ENCODE peak calls at places on chromosomes 12 and 14, in ten cellular contexts. One of them, this sample, is unnamed.

GRCh38 chr14:54747616-54748015 is 155.0 kb downstream of the GCH1 start:
- DNase-seq in ascending aorta: no peak
- DNase-seq in stomach: no peak
- DNase-seq in H1: no peak
- DNase-seq in CD4-positive, CD25-positive, alpha-beta regulatory T cell: no peak
- DNase-seq in RWPE1: no peak
- DNase-seq in CD8-positive, alpha-beta memory T cell: no peak
- DNase-seq in AG04450: no peak
- DNase-seq in fibroblast of lung: no peak
- DNase-seq in lower lobe of right lung: no peak
- DNase-seq in this sample: no peak

GRCh38 chr14:68937790-68938514 is 41.1 kb downstream of the ACTN1 start:
- DNase-seq in ascending aorta: peak; percentile 88
- DNase-seq in stomach: peak; percentile 76
- DNase-seq in H1: no peak
- DNase-seq in CD4-positive, CD25-positive, alpha-beta regulatory T cell: no peak
- DNase-seq in RWPE1: no peak
- DNase-seq in CD8-positive, alpha-beta memory T cell: no peak
- DNase-seq in AG04450: no peak
- DNase-seq in fibroblast of lung: peak; percentile 35
- DNase-seq in lower lobe of right lung: no peak
- DNase-seq in this sample: no peak

GRCh38 chr12:52646613-52647012 is 5.4 kb downstream of the KRT2 start:
- DNase-seq in ascending aorta: no peak
- DNase-seq in stomach: no peak
- DNase-seq in H1: peak; percentile 46
- DNase-seq in CD4-positive, CD25-positive, alpha-beta regulatory T cell: no peak
- DNase-seq in RWPE1: no peak
- DNase-seq in CD8-positive, alpha-beta memory T cell: no peak
- DNase-seq in AG04450: no peak
- DNase-seq in fibroblast of lung: no peak
- DNase-seq in lower lobe of right lung: no peak
- DNase-seq in this sample: no peak

GRCh38 chr14:67962215-67962644 is 142.7 kb downstream of the RAD51B start:
- DNase-seq in ascending aorta: no peak
- DNase-seq in stomach: no peak
- DNase-seq in H1: no peak
- DNase-seq in CD4-positive, CD25-positive, alpha-beta regulatory T cell: no peak
- DNase-seq in RWPE1: no peak
- DNase-seq in CD8-positive, alpha-beta memory T cell: no peak
- DNase-seq in AG04450: no peak
- DNase-seq in fibroblast of lung: no peak
- DNase-seq in lower lobe of right lung: no peak
- DNase-seq in this sample: no peak

GRCh38 chr14:63276492-63277342 is 42.0 kb downstream of the GPHB5 start:
- DNase-seq in ascending aorta: no peak
- DNase-seq in stomach: no peak
- DNase-seq in H1: no peak
- DNase-seq in CD4-positive, CD25-positive, alpha-beta regulatory T cell: no peak
- DNase-seq in RWPE1: peak; percentile 66
- DNase-seq in CD8-positive, alpha-beta memory T cell: no peak
- DNase-seq in AG04450: peak; percentile 21
- DNase-seq in fibroblast of lung: peak; percentile 73
- DNase-seq in lower lobe of right lung: no peak
- DNase-seq in this sample: no peak

GRCh38 chr12:105420659-105421240 is 90.3 kb downstream of the C12orf75 start:
- DNase-seq in ascending aorta: peak; percentile 84
- DNase-seq in stomach: peak; percentile 74
- DNase-seq in H1: peak; percentile 83
- DNase-seq in CD4-positive, CD25-positive, alpha-beta regulatory T cell: peak; percentile 24
- DNase-seq in RWPE1: peak; percentile 60
- DNase-seq in CD8-positive, alpha-beta memory T cell: peak; percentile 35
- DNase-seq in AG04450: peak; percentile 59
- DNase-seq in fibroblast of lung: peak; percentile 79
- DNase-seq in lower lobe of right lung: peak; percentile 58
- DNase-seq in this sample: peak; percentile 80

GRCh38 chr12:94973202-94973601 is 30.3 kb downstream of the NDUFA12 start:
- DNase-seq in ascending aorta: no peak
- DNase-seq in stomach: no peak
- DNase-seq in H1: no peak
- DNase-seq in CD4-positive, CD25-positive, alpha-beta regulatory T cell: no peak
- DNase-seq in RWPE1: no peak
- DNase-seq in CD8-positive, alpha-beta memory T cell: no peak
- DNase-seq in AG04450: peak; percentile 70
- DNase-seq in fibroblast of lung: peak; percentile 18
- DNase-seq in lower lobe of right lung: no peak
- DNase-seq in this sample: no peak

GRCh38 chr14:94886931-94887330 is 117.0 kb upstream of the GSC start:
- DNase-seq in ascending aorta: no peak
- DNase-seq in stomach: no peak
- DNase-seq in H1: no peak
- DNase-seq in CD4-positive, CD25-positive, alpha-beta regulatory T cell: no peak
- DNase-seq in RWPE1: no peak
- DNase-seq in CD8-positive, alpha-beta memory T cell: no peak
- DNase-seq in AG04450: no peak
- DNase-seq in fibroblast of lung: no peak
- DNase-seq in lower lobe of right lung: no peak
- DNase-seq in this sample: no peak

GRCh38 chr12:112182499-112182898 is 57.1 kb downstream of the TRAFD1 start:
- DNase-seq in ascending aorta: no peak
- DNase-seq in stomach: no peak
- DNase-seq in H1: no peak
- DNase-seq in CD4-positive, CD25-positive, alpha-beta regulatory T cell: no peak
- DNase-seq in RWPE1: no peak
- DNase-seq in CD8-positive, alpha-beta memory T cell: no peak
- DNase-seq in AG04450: no peak
- DNase-seq in fibroblast of lung: peak; percentile 92
- DNase-seq in lower lobe of right lung: no peak
- DNase-seq in this sample: no peak

GRCh38 chr12:105740970-105741725 is 397.6 kb downstream of the NUAK1 start:
- DNase-seq in ascending aorta: no peak
- DNase-seq in stomach: no peak
- DNase-seq in H1: no peak
- DNase-seq in CD4-positive, CD25-positive, alpha-beta regulatory T cell: no peak
- DNase-seq in RWPE1: no peak
- DNase-seq in CD8-positive, alpha-beta memory T cell: no peak
- DNase-seq in AG04450: no peak
- DNase-seq in fibroblast of lung: peak; percentile 28
- DNase-seq in lower lobe of right lung: no peak
- DNase-seq in this sample: peak; percentile 59

GRCh38 chr12:79567164-79567563 is 123.6 kb downstream of the PAWR start:
- DNase-seq in ascending aorta: no peak
- DNase-seq in stomach: no peak
- DNase-seq in H1: no peak
- DNase-seq in CD4-positive, CD25-positive, alpha-beta regulatory T cell: no peak
- DNase-seq in RWPE1: no peak
- DNase-seq in CD8-positive, alpha-beta memory T cell: no peak
- DNase-seq in AG04450: no peak
- DNase-seq in fibroblast of lung: no peak
- DNase-seq in lower lobe of right lung: no peak
- DNase-seq in this sample: no peak

GRCh38 chr14:98890556-98891340 is 381.2 kb downstream of the BCL11B start:
- DNase-seq in ascending aorta: no peak
- DNase-seq in stomach: peak; percentile 55
- DNase-seq in H1: no peak
- DNase-seq in CD4-positive, CD25-positive, alpha-beta regulatory T cell: no peak
- DNase-seq in RWPE1: no peak
- DNase-seq in CD8-positive, alpha-beta memory T cell: no peak
- DNase-seq in AG04450: no peak
- DNase-seq in fibroblast of lung: no peak
- DNase-seq in lower lobe of right lung: no peak
- DNase-seq in this sample: no peak

GRCh38 chr14:37843969-37844607 is 248.7 kb downstream of the TTC6 start:
- DNase-seq in ascending aorta: no peak
- DNase-seq in stomach: no peak
- DNase-seq in H1: no peak
- DNase-seq in CD4-positive, CD25-positive, alpha-beta regulatory T cell: no peak
- DNase-seq in RWPE1: no peak
- DNase-seq in CD8-positive, alpha-beta memory T cell: no peak
- DNase-seq in AG04450: no peak
- DNase-seq in fibroblast of lung: no peak
- DNase-seq in lower lobe of right lung: no peak
- DNase-seq in this sample: no peak

GRCh38 chr14:78310263-78310662 is 140.1 kb downstream of the NRXN3 start:
- DNase-seq in ascending aorta: no peak
- DNase-seq in stomach: no peak
- DNase-seq in H1: no peak
- DNase-seq in CD4-positive, CD25-positive, alpha-beta regulatory T cell: no peak
- DNase-seq in RWPE1: no peak
- DNase-seq in CD8-positive, alpha-beta memory T cell: no peak
- DNase-seq in AG04450: no peak
- DNase-seq in fibroblast of lung: no peak
- DNase-seq in lower lobe of right lung: no peak
- DNase-seq in this sample: no peak

GRCh38 chr12:121990692-121991603 is 30.7 kb upstream of the BCL7A start:
- DNase-seq in ascending aorta: no peak
- DNase-seq in stomach: no peak
- DNase-seq in H1: no peak
- DNase-seq in CD4-positive, CD25-positive, alpha-beta regulatory T cell: no peak
- DNase-seq in RWPE1: no peak
- DNase-seq in CD8-positive, alpha-beta memory T cell: no peak
- DNase-seq in AG04450: no peak
- DNase-seq in fibroblast of lung: peak; percentile 43
- DNase-seq in lower lobe of right lung: no peak
- DNase-seq in this sample: no peak
- H3K27ac ChIP-seq in ascending aorta: no peak overlapping the region
- H3K27ac ChIP-seq in stomach: no peak overlapping the region
- H3K27ac ChIP-seq in H1: no peak overlapping the region
- H3K27ac ChIP-seq in CD4-positive, CD25-positive, alpha-beta regulatory T cell: no peak overlapping the region
- H3K27ac ChIP-seq in RWPE1: peak overlapping the region; percentile 97
- H3K27ac ChIP-seq in CD8-positive, alpha-beta memory T cell: no peak overlapping the region
- H3K27ac ChIP-seq in AG04450: peak overlapping the region; percentile 92
- H3K27ac ChIP-seq in fibroblast of lung: peak overlapping the region; percentile 95
- H3K27ac ChIP-seq in lower lobe of right lung: peak overlapping the region; percentile 60
- H3K27ac ChIP-seq in this sample: no peak overlapping the region

GRCh38 chr12:5715076-5715475 is 230.0 kb downstream of the ANO2 start:
- DNase-seq in ascending aorta: no peak
- DNase-seq in stomach: no peak
- DNase-seq in H1: no peak
- DNase-seq in CD4-positive, CD25-positive, alpha-beta regulatory T cell: no peak
- DNase-seq in RWPE1: no peak
- DNase-seq in CD8-positive, alpha-beta memory T cell: no peak
- DNase-seq in AG04450: no peak
- DNase-seq in fibroblast of lung: no peak
- DNase-seq in lower lobe of right lung: no peak
- DNase-seq in this sample: no peak
- H3K27ac ChIP-seq in ascending aorta: peak overlapping the region; percentile 57
- H3K27ac ChIP-seq in stomach: peak overlapping the region; percentile 39
- H3K27ac ChIP-seq in H1: no peak overlapping the region
- H3K27ac ChIP-seq in CD4-positive, CD25-positive, alpha-beta regulatory T cell: no peak overlapping the region
- H3K27ac ChIP-seq in RWPE1: no peak overlapping the region
- H3K27ac ChIP-seq in CD8-positive, alpha-beta memory T cell: no peak overlapping the region
- H3K27ac ChIP-seq in AG04450: no peak overlapping the region
- H3K27ac ChIP-seq in fibroblast of lung: no peak overlapping the region
- H3K27ac ChIP-seq in lower lobe of right lung: no peak overlapping the region
- H3K27ac ChIP-seq in this sample: no peak overlapping the region

GRCh38 chr12:68614105-68614679 is 3.5 kb downstream of the RAP1B start:
- DNase-seq in ascending aorta: no peak
- DNase-seq in stomach: no peak
- DNase-seq in H1: no peak
- DNase-seq in CD4-positive, CD25-positive, alpha-beta regulatory T cell: no peak
- DNase-seq in RWPE1: no peak
- DNase-seq in CD8-positive, alpha-beta memory T cell: no peak
- DNase-seq in AG04450: no peak
- DNase-seq in fibroblast of lung: no peak
- DNase-seq in lower lobe of right lung: no peak
- DNase-seq in this sample: no peak

GRCh38 chr12:68613209-68613904 is 2.7 kb downstream of the RAP1B start:
- DNase-seq in ascending aorta: no peak
- DNase-seq in stomach: no peak
- DNase-seq in H1: no peak
- DNase-seq in CD4-positive, CD25-positive, alpha-beta regulatory T cell: peak; percentile 26
- DNase-seq in RWPE1: no peak
- DNase-seq in CD8-positive, alpha-beta memory T cell: peak; percentile 22
- DNase-seq in AG04450: no peak
- DNase-seq in fibroblast of lung: no peak
- DNase-seq in lower lobe of right lung: no peak
- DNase-seq in this sample: no peak

GRCh38 chr12:68612675-68613074 is 2.0 kb downstream of the RAP1B start:
- DNase-seq in ascending aorta: no peak
- DNase-seq in stomach: no peak
- DNase-seq in H1: no peak
- DNase-seq in CD4-positive, CD25-positive, alpha-beta regulatory T cell: no peak
- DNase-seq in RWPE1: no peak
- DNase-seq in CD8-positive, alpha-beta memory T cell: no peak
- DNase-seq in AG04450: no peak
- DNase-seq in fibroblast of lung: no peak
- DNase-seq in lower lobe of right lung: no peak
- DNase-seq in this sample: no peak

GRCh38 chr12:68612245-68612644 is 1.5 kb downstream of the RAP1B start:
- DNase-seq in ascending aorta: no peak
- DNase-seq in stomach: no peak
- DNase-seq in H1: no peak
- DNase-seq in CD4-positive, CD25-positive, alpha-beta regulatory T cell: no peak
- DNase-seq in RWPE1: no peak
- DNase-seq in CD8-positive, alpha-beta memory T cell: no peak
- DNase-seq in AG04450: no peak
- DNase-seq in fibroblast of lung: peak; percentile 41
- DNase-seq in lower lobe of right lung: no peak
- DNase-seq in this sample: no peak

DNA sequence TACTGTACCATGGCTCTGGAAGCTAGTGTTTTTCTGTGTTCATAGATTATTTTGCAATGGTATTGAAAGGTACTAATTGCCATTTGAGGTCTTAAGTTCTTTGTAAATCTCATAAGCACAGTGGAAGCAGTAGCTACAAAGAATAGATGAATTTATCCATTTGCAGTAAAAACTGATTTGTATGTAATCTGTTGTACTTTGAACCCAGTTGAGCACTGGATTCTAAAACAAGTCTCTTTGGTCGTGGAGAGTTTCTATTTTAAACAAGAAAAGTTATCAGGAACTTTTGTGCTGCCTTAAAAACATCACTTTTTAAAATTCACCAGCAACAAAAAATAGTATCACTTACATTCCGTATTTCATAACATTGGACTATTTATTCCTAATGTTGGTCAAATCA is 4.1 kb downstream of the RAP1B start:
- DNase-seq in ascending aorta: no peak
- DNase-seq in stomach: no peak
- DNase-seq in H1: no peak
- DNase-seq in CD4-positive, CD25-positive, alpha-beta regulatory T cell: no peak
- DNase-seq in RWPE1: no peak
- DNase-seq in CD8-positive, alpha-beta memory T cell: no peak
- DNase-seq in AG04450: no peak
- DNase-seq in fibroblast of lung: no peak
- DNase-seq in lower lobe of right lung: no peak
- DNase-seq in this sample: no peak
- H3K27ac ChIP-seq in ascending aorta: peak overlapping the region; percentile 8
- H3K27ac ChIP-seq in stomach: peak overlapping the region; percentile 99
- H3K27ac ChIP-seq in H1: no peak overlapping the region
- H3K27ac ChIP-seq in CD4-positive, CD25-positive, alpha-beta regulatory T cell: peak overlapping the region; percentile 91
- H3K27ac ChIP-seq in RWPE1: no peak overlapping the region
- H3K27ac ChIP-seq in CD8-positive, alpha-beta memory T cell: no peak overlapping the region
- H3K27ac ChIP-seq in AG04450: no peak overlapping the region
- H3K27ac ChIP-seq in fibroblast of lung: no peak overlapping the region
- H3K27ac ChIP-seq in lower lobe of right lung: peak overlapping the region; percentile 97
- H3K27ac ChIP-seq in this sample: no peak overlapping the region

GRCh38 chr12:97756741-97757140 is 294.1 kb downstream of the RMST start:
- DNase-seq in ascending aorta: no peak
- DNase-seq in stomach: no peak
- DNase-seq in H1: no peak
- DNase-seq in CD4-positive, CD25-positive, alpha-beta regulatory T cell: no peak
- DNase-seq in RWPE1: no peak
- DNase-seq in CD8-positive, alpha-beta memory T cell: no peak
- DNase-seq in AG04450: no peak
- DNase-seq in fibroblast of lung: no peak
- DNase-seq in lower lobe of right lung: no peak
- DNase-seq in this sample: no peak
- H3K27ac ChIP-seq in ascending aorta: peak overlapping the region; percentile 70
- H3K27ac ChIP-seq in stomach: peak overlapping the region; percentile 35
- H3K27ac ChIP-seq in H1: no peak overlapping the region
- H3K27ac ChIP-seq in CD4-positive, CD25-positive, alpha-beta regulatory T cell: no peak overlapping the region
- H3K27ac ChIP-seq in RWPE1: no peak overlapping the region
- H3K27ac ChIP-seq in CD8-positive, alpha-beta memory T cell: no peak overlapping the region
- H3K27ac ChIP-seq in AG04450: no peak overlapping the region
- H3K27ac ChIP-seq in fibroblast of lung: no peak overlapping the region
- H3K27ac ChIP-seq in lower lobe of right lung: peak overlapping the region; percentile 62
- H3K27ac ChIP-seq in this sample: no peak overlapping the region

This sample was measured in ovary.